ENCODE peak calls at places on chromosomes 11 and 22, in nine cellular contexts. J is body of pancreas; Z is activated CD8-positive, alpha-beta memory T cell treated with anti-CD3 and anti-CD28 coated beads, Interleukin-2, amount 50 U/mL, for 4 hours; R is globus pallidus; G is left ventricle myocardium superior; D is C1 segment of cervical spinal cord; F is HEK293T; U is nucleus accumbens; N is NCI-H1417. W is an unnamed sample.

GRCh38 chr11:74783241-74783871 is 34.7 kb downstream of the RNF169 start:
- DNase-seq in D (no peak), J (no peak), R (peak; percentile 61), Z (no peak), F (no peak), U (no peak), G (no peak), N (no peak), W (no peak)

GRCh38 chr11:10139081-10139480 is 154.9 kb downstream of the SBF2 start:
- DNase-seq in F (no peak), N (no peak), D (no peak), R (no peak), J (no peak), G (no peak), Z (no peak), U (no peak), W (no peak)

GRCh38 chr22:48750826-48751440 is 1076.7 kb downstream of the BRD1 start:
- DNase-seq in Z (no peak), R (no peak), G (no peak), U (no peak), D (no peak), N (no peak), J (no peak), F (no peak), W (no peak)

GRCh38 chr22:31635638-31636306 is 26.2 kb downstream of the PISD start:
- DNase-seq in J (peak; percentile 71), N (peak; percentile 1), R (no peak), U (no peak), G (no peak), F (no peak), D (no peak), Z (no peak), W (no peak)

GRCh38 chr11:8833568-8834275 is 77.3 kb upstream of the AKIP1 start:
- DNase-seq in D (no peak), G (no peak), R (no peak), F (no peak), N (no peak), U (no peak), Z (no peak), J (no peak), W (peak; percentile 36)

GRCh38 chr22:47000256-47000655 is 237.8 kb downstream of the TBC1D22A start:
- DNase-seq in D (no peak), N (no peak), F (no peak), R (no peak), J (no peak), U (no peak), G (no peak), Z (no peak), W (no peak)

GRCh38 chr11:28400236-28401100 is 292.3 kb downstream of the METTL15 start:
- DNase-seq in J (no peak), Z (no peak), G (no peak), N (peak; percentile 4), D (no peak), R (no peak), U (no peak), F (no peak), W (no peak)

GRCh38 chr11:67332081-67332691 is 21.2 kb downstream of the POLD4 start:
- DNase-seq in Z (no peak), G (no peak), F (no peak), U (no peak), D (no peak), R (no peak), N (no peak), J (no peak), W (no peak)

GRCh38 chr11:8693555-8693954 is 11.0 kb downstream of the RPL27A start:
- DNase-seq in N (no peak), J (no peak), R (no peak), G (no peak), U (no peak), D (no peak), Z (no peak), F (no peak), W (no peak)

GRCh38 chr11:47536925-47537324 is 16.0 kb downstream of the CELF1 start:
- DNase-seq in U (no peak), R (no peak), Z (no peak), D (no peak), J (no peak), F (no peak), G (no peak), N (no peak), W (no peak)

GRCh38 chr22:47622541-47622940 is 860.1 kb downstream of the TBC1D22A start:
- DNase-seq in G (no peak), R (no peak), U (no peak), N (no peak), F (no peak), D (no peak), Z (no peak), J (no peak), W (no peak)

GRCh38 chr11:134592391-134592990 is 180.4 kb upstream of the B3GAT1 start:
- DNase-seq in Z (peak; percentile 52), D (no peak), F (peak; percentile 58), N (no peak), U (no peak), G (no peak), J (no peak), R (no peak), W (peak; percentile 56)

GRCh38 chr11:68934666-68935065 is 31.0 kb downstream of the IGHMBP2 start:
- DNase-seq in U (no peak), G (no peak), D (no peak), J (no peak), F (no peak), Z (no peak), R (no peak), N (no peak), W (no peak)

GRCh38 chr11:21470521-21470920 is 722.4 kb upstream of the ANO5 start:
- DNase-seq in D (no peak), R (no peak), J (no peak), G (no peak), F (no peak), Z (no peak), N (no peak), U (no peak), W (no peak)